ENCODE peak calls at places on chromosomes 3 and 15, in nine cellular contexts. O is caudate nucleus; B is GM10248; N is esophagus squamous epithelium; L is globus pallidus; Z is HEK293T; G is posterior vena cava; T is CD8-positive, alpha-beta T cell; W is MG63. F is an unnamed sample.
A peak's percentile ranks its signal among the peaks of the same experiment; 100 is the strongest.

GRCh38 chr3:143755978-143756377 is 92.3 kb downstream of the SLC9A9 start:
- DNase-seq in O (no peak), Z (no peak), N (no peak), L (no peak), G (no peak), W (no peak), T (no peak), B (no peak), F (no peak)

GRCh38 chr15:72758195-72758594 is 25.4 kb downstream of the ADPGK start:
- DNase-seq in T (no peak), N (no peak), B (no peak), L (no peak), G (no peak), Z (no peak), W (peak; percentile 79), O (no peak), F (no peak)

GRCh38 chr15:72057548-72058091 is 60.3 kb downstream of the MYO9A start:
- DNase-seq in Z (no peak), G (no peak), B (no peak), W (no peak), L (peak; percentile 7), N (no peak), O (no peak), T (no peak), F (no peak)

GRCh38 chr15:58201536-58201935 is 63.4 kb downstream of the AQP9 start:
- DNase-seq in Z (no peak), N (no peak), T (no peak), O (no peak), B (no peak), L (no peak), W (no peak), G (no peak), F (no peak)

GRCh38 chr15:58669108-58669507 is 80.4 kb downstream of the ADAM10 start:
- DNase-seq in W (no peak), G (no peak), N (no peak), T (no peak), L (no peak), O (no peak), B (no peak), Z (no peak), F (no peak)

GRCh38 chr15:75842722-75843617 is at the start of gene UBE2Q2:
- DNase-seq in N (no peak), O (peak; percentile 56), T (peak; percentile 62), B (peak; percentile 85), G (peak; percentile 93), W (peak; percentile 83), Z (peak; percentile 80), L (peak; percentile 51), F (peak; percentile 86)

GRCh38 chr15:65402971-65403370 is 19.8 kb downstream of the IGDCC4 start:
- DNase-seq in L (no peak), T (no peak), G (no peak), B (no peak), N (no peak), Z (no peak), O (no peak), W (no peak), F (no peak)

GRCh38 chr15:50549326-50549725 is 2.9 kb upstream of the USP50 start:
- DNase-seq in T (no peak), G (no peak), Z (no peak), N (no peak), L (no peak), B (no peak), W (no peak), O (no peak), F (no peak)

GRCh38 chr3:22245122-22245521 is 494.1 kb upstream of the ZNF385D start:
- DNase-seq in N (no peak), L (no peak), Z (no peak), T (no peak), B (no peak), O (no peak), G (no peak), W (peak; percentile 74), F (no peak)

GRCh38 chr3:36843065-36844051 is 79.0 kb upstream of the DCLK3 start:
- DNase-seq in L (no peak), N (no peak), G (no peak), T (peak; percentile 16), B (peak; percentile 40), W (no peak), O (peak; percentile 33), Z (peak; percentile 39), F (no peak)

GRCh38 chr15:27820232-27820631 is 278.9 kb downstream of the OCA2 start:
- DNase-seq in B (no peak), O (no peak), T (no peak), G (no peak), Z (no peak), N (no peak), L (no peak), W (peak; percentile 15), F (no peak)

GRCh38 chr15:82298520-82298919 is 35.9 kb downstream of the SAXO2 start:
- DNase-seq in N (no peak), O (peak; percentile 25), Z (no peak), G (no peak), W (no peak), B (no peak), T (peak; percentile 47), L (no peak), F (no peak)

GRCh38 chr3:147409143-147410121 is at the start of gene ZIC1:
- DNase-seq in O (peak; percentile 47), L (peak; percentile 79), Z (peak; percentile 64), G (no peak), W (peak; percentile 94), N (no peak), T (no peak), B (no peak), F (no peak)

GRCh38 chr3:114411292-114411691 is 117.5 kb downstream of the TIGIT start:
- DNase-seq in B (no peak), W (no peak), Z (no peak), G (no peak), L (no peak), N (no peak), O (no peak), T (no peak), F (no peak)

GRCh38 chr3:155766206-155766605 is 21.3 kb upstream of the PLCH1 start:
- DNase-seq in B (no peak), G (no peak), O (no peak), T (no peak), Z (no peak), W (no peak), N (no peak), L (no peak), F (no peak)

GRCh38 chr3:121916189-121916588 is 22.0 kb downstream of the SLC15A2 start:
- DNase-seq in B (no peak), G (no peak), T (no peak), O (peak; percentile 8), N (no peak), L (peak; percentile 22), W (no peak), Z (no peak), F (no peak)

GRCh38 chr3:12689997-12690711 is 26.2 kb upstream of the RAF1 start:
- DNase-seq in B (no peak), W (no peak), Z (no peak), O (no peak), T (no peak), G (no peak), L (no peak), N (no peak), F (no peak)

GRCh38 chr3:119783255-119783654 is 1.4 kb downstream of the NR1I2 start:
- DNase-seq in G (no peak), O (no peak), B (no peak), W (no peak), L (no peak), T (no peak), N (no peak), Z (no peak), F (no peak)

GRCh38 chr15:36938131-36938530 is 162.2 kb downstream of the MEIS2 start:
- DNase-seq in N (no peak), W (no peak), G (no peak), L (no peak), B (no peak), T (no peak), Z (no peak), O (no peak), F (no peak)

GRCh38 chr3:153595186-153595815 is 433.3 kb downstream of the RAP2B start:
- DNase-seq in B (no peak), T (no peak), N (no peak), O (peak; percentile 7), W (no peak), G (no peak), L (no peak), Z (peak; percentile 23), F (no peak)

GRCh38 chr15:66877558-66878285 is 175.7 kb downstream of the SMAD6 start:
- DNase-seq in N (no peak), Z (peak; percentile 3), W (no peak), G (no peak), O (no peak), L (no peak), B (peak; percentile 4), T (no peak), F (no peak)

GRCh38 chr15:86558252-86558651 is 478.6 kb downstream of the AGBL1 start:
- DNase-seq in L (no peak), N (no peak), G (no peak), T (no peak), O (no peak), W (no peak), Z (no peak), B (no peak), F (no peak)

GRCh38 chr3:57464801-57465200 is 79.3 kb downstream of the DNAH12 start:
- DNase-seq in T (no peak), L (no peak), B (no peak), W (no peak), Z (peak; percentile 16), O (no peak), G (no peak), N (no peak), F (no peak)

GRCh38 chr3:156142649-156143048 is 22.3 kb downstream of the KCNAB1 start:
- DNase-seq in G (no peak), B (no peak), O (no peak), L (no peak), T (no peak), Z (no peak), N (no peak), W (no peak), F (no peak)

GRCh38 chr15:83030021-83030420 is 18.6 kb upstream of the C15orf40 start:
- DNase-seq in B (no peak), T (no peak), O (no peak), N (no peak), Z (no peak), L (no peak), W (no peak), G (no peak), F (no peak)

GRCh38 chr15:29136815-29137214 is 132.8 kb downstream of the NSMCE3 start:
- DNase-seq in N (no peak), W (no peak), B (no peak), L (no peak), T (no peak), Z (no peak), O (no peak), G (peak; percentile 49), F (no peak)

GRCh38 chr3:16994842-16995535 is 110.2 kb downstream of the PLCL2 start:
- DNase-seq in Z (no peak), W (no peak), O (no peak), N (no peak), B (no peak), T (no peak), L (no peak), G (no peak), F (no peak)

GRCh38 chr3:63766261-63766660 is 52.8 kb upstream of the C3orf49 start:
- DNase-seq in Z (no peak), B (no peak), W (no peak), T (no peak), L (no peak), O (no peak), N (no peak), G (no peak), F (no peak)

GRCh38 chr3:85081191-85081895 is 122.6 kb downstream of the CADM2 start:
- DNase-seq in B (no peak), T (no peak), N (no peak), W (peak; percentile 12), G (no peak), O (peak; percentile 30), Z (peak; percentile 5), L (peak; percentile 77), F (no peak)

GRCh38 chr15:98875309-98875708 is 132.3 kb downstream of the PGPEP1L start:
- DNase-seq in B (no peak), T (no peak), O (no peak), N (no peak), G (no peak), L (no peak), Z (no peak), W (no peak), F (no peak)

GRCh38 chr3:175940881-175941280 is 1081.7 kb downstream of the NAALADL2 start:
- DNase-seq in T (no peak), W (no peak), O (no peak), Z (peak; percentile 13), G (peak; percentile 51), B (peak; percentile 9), N (no peak), L (no peak), F (no peak)

F was measured in sigmoid colon.